ENCODE peak calls at places on chromosomes 7 and 10, in four cellular contexts. One of them, this sample, is unnamed.

GRCh38 chr7:24498439-24498838 is 74.8 kb upstream of the PALS2 start:
- DNase-seq in IMR-90: no peak
- DNase-seq in right lobe of liver: no peak
- DNase-seq in A549: no peak
- DNase-seq in this sample: no peak

GRCh38 chr10:98511861-98512260 is 65.1 kb upstream of the HPS1 start:
- DNase-seq in IMR-90: no peak
- DNase-seq in right lobe of liver: no peak
- DNase-seq in A549: no peak
- DNase-seq in this sample: no peak

GRCh38 chr10:70480254-70480861 is 1.8 kb downstream of the PALD1 start:
- DNase-seq in IMR-90: no peak
- DNase-seq in right lobe of liver: no peak
- DNase-seq in A549: no peak
- DNase-seq in this sample: no peak

GRCh38 chr7:143345428-143345900 is 17.0 kb downstream of the FAM131B start:
- DNase-seq in IMR-90: peak; percentile 32
- DNase-seq in right lobe of liver: peak; percentile 64
- DNase-seq in A549: peak; percentile 82
- DNase-seq in this sample: no peak

GRCh38 chr10:62261666-62262065 is 7.0 kb downstream of the RTKN2 start:
- DNase-seq in IMR-90: peak; percentile 63
- DNase-seq in right lobe of liver: no peak
- DNase-seq in A549: no peak
- DNase-seq in this sample: no peak

GRCh38 chr7:148151778-148152177 is 438.8 kb upstream of the C7orf33 start:
- DNase-seq in IMR-90: no peak
- DNase-seq in right lobe of liver: no peak
- DNase-seq in A549: no peak
- DNase-seq in this sample: no peak

GRCh38 chr7:131194070-131194865 is 133.4 kb upstream of the MKLN1 start:
- DNase-seq in IMR-90: no peak
- DNase-seq in right lobe of liver: no peak
- DNase-seq in A549: no peak
- DNase-seq in this sample: no peak

GRCh38 chr10:50291261-50291850 is 40.0 kb upstream of the ASAH2 start:
- DNase-seq in IMR-90: peak; percentile 23
- DNase-seq in right lobe of liver: no peak
- DNase-seq in A549: no peak
- DNase-seq in this sample: no peak

GRCh38 chr10:118970770-118971169 is 58.7 kb upstream of the NANOS1 start:
- DNase-seq in IMR-90: no peak
- DNase-seq in right lobe of liver: no peak
- DNase-seq in A549: no peak
- DNase-seq in this sample: no peak

GRCh38 chr7:34187908-34188307 is 282.6 kb downstream of the BMPER start:
- DNase-seq in IMR-90: peak; percentile 44
- DNase-seq in right lobe of liver: no peak
- DNase-seq in A549: no peak
- DNase-seq in this sample: no peak

GRCh38 chr7:46315891-46316290 is 394.8 kb upstream of the IGFBP3 start:
- DNase-seq in IMR-90: peak; percentile 66
- DNase-seq in right lobe of liver: no peak
- DNase-seq in A549: no peak
- DNase-seq in this sample: no peak

GRCh38 chr7:131234719-131235488 is 92.8 kb upstream of the MKLN1 start:
- DNase-seq in IMR-90: peak; percentile 13
- DNase-seq in right lobe of liver: no peak
- DNase-seq in A549: no peak
- DNase-seq in this sample: no peak

GRCh38 chr7:38070718-38071117 is 107.3 kb upstream of the STARD3NL start:
- DNase-seq in IMR-90: peak; percentile 0
- DNase-seq in right lobe of liver: no peak
- DNase-seq in A549: peak; percentile 28
- DNase-seq in this sample: no peak

GRCh38 chr10:124125305-124126116 is 32.1 kb upstream of the CHST15 start:
- DNase-seq in IMR-90: no peak
- DNase-seq in right lobe of liver: no peak
- DNase-seq in A549: peak; percentile 58
- DNase-seq in this sample: no peak

GRCh38 chr7:85165263-85165662 is 21.6 kb downstream of the SEMA3D start:
- DNase-seq in IMR-90: no peak
- DNase-seq in right lobe of liver: no peak
- DNase-seq in A549: no peak
- DNase-seq in this sample: no peak

DNA sequence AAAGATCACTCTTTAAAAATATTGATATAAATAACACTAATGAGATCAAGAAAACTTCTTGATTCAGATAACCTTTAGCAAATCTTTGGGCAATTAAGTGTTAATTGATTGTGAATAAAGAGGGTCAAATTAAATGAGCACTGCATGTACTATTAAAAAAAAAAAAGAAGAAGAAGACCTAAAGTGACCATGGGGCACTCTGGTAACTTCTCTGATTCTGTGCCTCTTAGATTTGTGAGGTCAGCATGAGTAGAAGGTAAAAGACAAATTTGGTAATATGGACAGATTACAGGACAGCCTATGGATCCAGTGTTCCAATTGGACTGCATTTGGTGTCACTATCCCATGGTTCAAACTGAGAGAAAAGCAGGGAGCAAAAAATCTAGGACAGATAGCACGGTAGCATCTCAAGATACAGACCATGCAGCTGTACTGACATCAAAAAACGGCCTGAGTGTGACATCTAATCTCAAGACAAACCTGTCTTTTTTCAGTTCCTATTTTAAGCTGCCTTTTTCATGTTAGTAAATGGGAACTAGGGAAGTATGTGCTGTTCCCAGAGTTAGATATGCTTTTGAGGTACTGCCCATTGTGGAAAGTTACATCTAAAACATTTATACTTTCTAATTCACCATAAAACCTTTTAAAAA is 128.0 kb downstream of the KCND2 start:
- DNase-seq in IMR-90: no peak
- DNase-seq in right lobe of liver: no peak
- DNase-seq in A549: no peak
- DNase-seq in this sample: no peak
- TF ChIP-seq POLR2A in IMR-90: no peak
- TF ChIP-seq POLR2A in right lobe of liver: no peak
- TF ChIP-seq POLR2A in A549: no peak
- TF ChIP-seq POLR2A in this sample: no peak

GRCh38 chr10:30751678-30752331 is 122.3 kb upstream of the LYZL2 start:
- DNase-seq in IMR-90: peak; percentile 75
- DNase-seq in right lobe of liver: peak; percentile 58
- DNase-seq in A549: peak; percentile 77
- DNase-seq in this sample: no peak

GRCh38 chr10:30749368-30749767 is 119.8 kb upstream of the LYZL2 start:
- DNase-seq in IMR-90: no peak
- DNase-seq in right lobe of liver: no peak
- DNase-seq in A549: no peak
- DNase-seq in this sample: no peak

GRCh38 chr10:30748152-30748845 is 118.7 kb upstream of the LYZL2 start:
- DNase-seq in IMR-90: no peak
- DNase-seq in right lobe of liver: no peak
- DNase-seq in A549: no peak
- DNase-seq in this sample: no peak

GRCh38 chr10:30752481-30752881 is 122.9 kb upstream of the LYZL2 start:
- DNase-seq in IMR-90: no peak
- DNase-seq in right lobe of liver: no peak
- DNase-seq in A549: no peak
- DNase-seq in this sample: no peak

GRCh38 chr10:30750971-30751677 is 121.6 kb upstream of the LYZL2 start:
- DNase-seq in IMR-90: no peak
- DNase-seq in right lobe of liver: no peak
- DNase-seq in A549: no peak
- DNase-seq in this sample: no peak
- H3K27ac ChIP-seq in IMR-90: no peak overlapping the region
- H3K27ac ChIP-seq in right lobe of liver: no peak overlapping the region
- H3K27ac ChIP-seq in A549: no peak overlapping the region
- H3K27ac ChIP-seq in this sample: no peak overlapping the region

GRCh38 chr10:24415455-24416169 is 206.7 kb downstream of the KIAA1217 start:
- DNase-seq in IMR-90: peak; percentile 22
- DNase-seq in right lobe of liver: peak; percentile 36
- DNase-seq in A549: no peak
- DNase-seq in this sample: peak; percentile 68
- TF ChIP-seq POLR2A in IMR-90: no peak
- TF ChIP-seq POLR2A in right lobe of liver: no peak
- TF ChIP-seq POLR2A in A549: no peak
- TF ChIP-seq POLR2A in this sample: no peak

GRCh38 chr10:13573960-13574359 is 12.8 kb upstream of the PRPF18 start:
- DNase-seq in IMR-90: no peak
- DNase-seq in right lobe of liver: no peak
- DNase-seq in A549: no peak
- DNase-seq in this sample: no peak
- H3K27ac ChIP-seq in IMR-90: no peak overlapping the region
- H3K27ac ChIP-seq in right lobe of liver: no peak overlapping the region
- H3K27ac ChIP-seq in A549: no peak overlapping the region
- H3K27ac ChIP-seq in this sample: no peak overlapping the region

DNA sequence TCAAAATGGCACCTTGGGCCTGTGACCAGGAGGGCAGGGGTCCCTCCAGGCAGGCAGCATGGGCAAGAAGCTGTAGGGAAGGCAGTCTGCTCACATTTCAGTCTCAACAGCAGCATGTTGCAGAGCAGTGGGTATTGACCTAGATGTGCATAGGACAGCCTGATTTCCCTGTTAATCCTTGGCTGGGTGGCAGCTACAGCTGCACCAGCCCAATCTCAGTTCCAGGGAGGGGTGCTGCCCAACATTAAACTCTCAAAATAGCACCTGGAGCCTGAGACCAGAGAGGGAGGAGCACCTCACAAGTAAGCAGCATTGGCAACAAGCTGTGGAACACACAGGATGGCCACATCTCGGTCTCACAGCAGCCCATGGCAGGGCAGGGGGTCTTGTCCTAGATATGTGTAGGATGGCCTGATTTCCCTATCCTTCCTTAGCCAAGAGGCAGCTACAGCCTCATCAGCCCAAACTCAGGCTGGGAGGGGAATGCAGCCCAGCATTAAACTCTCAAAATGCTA is 10.3 kb downstream of the TMEM140 start:
- DNase-seq in IMR-90: no peak
- DNase-seq in right lobe of liver: no peak
- DNase-seq in A549: no peak
- DNase-seq in this sample: no peak
- TF ChIP-seq POLR2A in IMR-90: no peak
- TF ChIP-seq POLR2A in right lobe of liver: no peak
- TF ChIP-seq POLR2A in A549: no peak
- TF ChIP-seq POLR2A in this sample: no peak

DNA sequence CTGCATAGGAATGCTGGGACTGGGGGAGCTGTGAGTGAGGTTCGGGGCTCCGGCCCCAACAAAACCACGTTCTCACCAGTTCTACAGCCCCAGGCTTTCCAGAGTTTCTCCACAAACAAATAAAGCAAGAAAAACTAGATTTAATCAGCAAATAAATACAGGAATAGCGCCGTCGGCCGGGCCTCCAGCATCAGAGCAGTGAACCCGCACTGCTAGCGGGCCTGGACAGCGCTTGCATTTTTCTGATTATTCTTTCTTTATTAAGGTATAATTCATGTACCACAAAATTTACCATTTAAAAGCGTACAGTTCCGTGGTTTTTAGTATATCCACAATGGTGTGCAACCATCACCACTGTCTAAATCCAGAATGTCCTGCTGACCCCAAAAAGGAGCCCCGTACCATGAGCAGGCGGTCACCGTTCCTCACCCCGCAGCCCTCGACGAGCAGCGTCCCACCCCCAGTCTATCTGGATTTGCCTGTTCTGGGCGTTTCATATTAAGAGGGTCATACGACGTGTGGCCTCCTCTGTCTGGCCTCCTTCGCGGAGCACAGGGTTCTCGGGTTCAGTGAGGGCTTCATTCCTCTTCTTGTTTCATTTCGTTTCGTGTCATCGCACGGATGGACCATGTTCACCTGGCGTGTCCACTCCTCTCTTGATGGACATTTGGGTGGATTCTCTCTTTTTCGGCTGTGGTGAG is 35.5 kb upstream of the FOXL3 start:
- DNase-seq in IMR-90: no peak
- DNase-seq in right lobe of liver: peak; percentile 12
- DNase-seq in A549: no peak
- DNase-seq in this sample: no peak
- H3K27ac ChIP-seq in IMR-90: no peak overlapping the region
- H3K27ac ChIP-seq in right lobe of liver: no peak overlapping the region
- H3K27ac ChIP-seq in A549: no peak overlapping the region
- H3K27ac ChIP-seq in this sample: no peak overlapping the region

DNA sequence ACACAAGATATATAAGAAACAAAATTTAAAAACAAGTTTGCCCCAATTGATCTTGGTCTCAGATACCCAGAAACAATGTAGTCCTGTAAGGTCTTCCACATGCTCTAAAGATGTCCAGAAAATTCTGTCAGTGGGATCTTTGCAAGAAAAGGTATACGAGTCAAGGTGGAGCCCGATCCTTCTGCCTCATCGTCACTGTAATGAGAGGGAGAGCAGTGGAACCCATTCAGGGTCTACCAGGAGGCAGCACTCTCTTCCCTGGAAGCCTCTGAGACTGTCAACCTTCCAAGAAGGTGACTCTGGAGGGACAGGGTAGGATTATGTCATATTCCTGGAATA is 112.8 kb downstream of the JCAD start:
- DNase-seq in IMR-90: no peak
- DNase-seq in right lobe of liver: no peak
- DNase-seq in A549: no peak
- DNase-seq in this sample: no peak
- TF ChIP-seq POLR2A in IMR-90: no peak
- TF ChIP-seq POLR2A in right lobe of liver: no peak
- TF ChIP-seq POLR2A in A549: no peak
- TF ChIP-seq POLR2A in this sample: no peak

GRCh38 chr10:95560288-95561199 is 627 bp downstream of the SORBS1 start:
- DNase-seq in IMR-90: peak; percentile 22
- DNase-seq in right lobe of liver: peak; percentile 69
- DNase-seq in A549: peak; percentile 53
- DNase-seq in this sample: peak; percentile 59

GRCh38 chr10:95562326-95562725 is 1.2 kb upstream of the SORBS1 start:
- DNase-seq in IMR-90: no peak
- DNase-seq in right lobe of liver: no peak
- DNase-seq in A549: no peak
- DNase-seq in this sample: no peak

GRCh38 chr10:95559466-95559865 is 1.7 kb downstream of the SORBS1 start:
- DNase-seq in IMR-90: no peak
- DNase-seq in right lobe of liver: no peak
- DNase-seq in A549: no peak
- DNase-seq in this sample: peak; percentile 44

GRCh38 chr10:95558593-95559320 is 2.4 kb downstream of the SORBS1 start:
- DNase-seq in IMR-90: no peak
- DNase-seq in right lobe of liver: no peak
- DNase-seq in A549: no peak
- DNase-seq in this sample: peak; percentile 20

GRCh38 chr10:95561200-95562177 is at the start of gene SORBS1:
- DNase-seq in IMR-90: peak; percentile 91
- DNase-seq in right lobe of liver: peak; percentile 96
- DNase-seq in A549: peak; percentile 97
- DNase-seq in this sample: peak; percentile 97
- H3K27ac ChIP-seq in IMR-90: no peak within 1 kb of the TSS
- H3K27ac ChIP-seq in right lobe of liver: peak within 1 kb of the TSS; percentile 97
- H3K27ac ChIP-seq in A549: peak within 1 kb of the TSS; percentile 62
- H3K27ac ChIP-seq in this sample: peak within 1 kb of the TSS; percentile 99